ENCODE peak calls at places on chromosomes 7 and 10, in five cellular contexts. K is HL-60, X is breast epithelium, W is transverse colon, P is upper lobe of left lung. A is an unnamed sample.

GRCh38 chr7:11300231-11300630 is 326.6 kb downstream of the PHF14 start:
- DNase-seq in X (no peak), P (no peak), K (no peak), W (no peak), A (no peak)

GRCh38 chr10:59362991-59363390 is 642 bp upstream of the FAM13C start:
- DNase-seq in P (peak; percentile 64), W (peak; percentile 60), X (peak; percentile 60), K (no peak), A (peak; percentile 78)

GRCh38 chr7:41047192-41047591 is 655.7 kb downstream of the INHBA start:
- DNase-seq in K (no peak), X (no peak), W (no peak), P (no peak), A (no peak)

GRCh38 chr7:69283421-69283820 is 314.9 kb upstream of the AUTS2 start:
- DNase-seq in W (no peak), P (no peak), X (peak; percentile 30), K (no peak), A (no peak)

GRCh38 chr7:139887895-139888518 is 58.9 kb downstream of the TBXAS1 start:
- DNase-seq in W (no peak), P (no peak), K (peak; percentile 10), X (no peak), A (no peak)

GRCh38 chr7:81079736-81080135 is 160.9 kb upstream of the SEMA3C start:
- DNase-seq in K (no peak), P (no peak), X (no peak), W (no peak), A (no peak)

GRCh38 chr10:103491729-103492364 is 1.7 kb upstream of the NEURL1 start:
- DNase-seq in P (no peak), X (no peak), W (no peak), K (no peak), A (no peak)

GRCh38 chr7:23811540-23811939 is 101.5 kb downstream of the STK31 start:
- DNase-seq in X (no peak), W (no peak), K (no peak), P (no peak), A (no peak)

GRCh38 chr7:81776159-81776558 is 6.3 kb upstream of the HGF start:
- DNase-seq in P (peak; percentile 24), W (no peak), K (peak; percentile 64), X (no peak), A (no peak)

GRCh38 chr10:121813211-121813812 is 114.5 kb downstream of the ATE1 start:
- DNase-seq in P (no peak), X (no peak), W (no peak), K (no peak), A (no peak)

GRCh38 chr10:17910144-17910789 is 41.5 kb upstream of the SLC39A12 start:
- DNase-seq in X (no peak), K (peak; percentile 12), P (no peak), W (peak; percentile 44), A (peak; percentile 42)

GRCh38 chr10:16545126-16545736 is 23.6 kb upstream of the C1QL3 start:
- DNase-seq in K (no peak), P (no peak), W (no peak), X (no peak), A (no peak)

GRCh38 chr10:21399392-21400015 is 126.0 kb downstream of the SKIDA1 start:
- DNase-seq in K (no peak), P (no peak), X (no peak), W (no peak), A (peak; percentile 14)

GRCh38 chr7:105454921-105455320 is 66.2 kb upstream of the SRPK2 start:
- DNase-seq in X (no peak), W (no peak), P (no peak), K (no peak), A (peak; percentile 20)

GRCh38 chr7:128398016-128398840 is 11.6 kb downstream of the IMPDH1 start:
- DNase-seq in P (peak; percentile 63), X (no peak), W (peak; percentile 69), K (peak; percentile 39), A (peak; percentile 42)

GRCh38 chr7:151768805-151769188 is 108.1 kb downstream of the PRKAG2 start:
- DNase-seq in W (no peak), X (no peak), K (no peak), P (no peak), A (no peak)

GRCh38 chr7:159197066-159197975 is 52.7 kb upstream of the VIPR2 start:
- DNase-seq in P (no peak), X (no peak), W (peak; percentile 11), K (peak; percentile 57), A (no peak)

GRCh38 chr7:30510124-30511074 is 5.8 kb upstream of the GGCT start:
- DNase-seq in K (peak; percentile 35), W (peak; percentile 28), P (no peak), X (no peak), A (no peak)

GRCh38 chr10:74956555-74957111 is 130.2 kb downstream of the KAT6B start:
- DNase-seq in P (no peak), W (no peak), K (no peak), X (no peak), A (no peak)

GRCh38 chr7:24469118-24469517 is 104.1 kb upstream of the PALS2 start:
- DNase-seq in X (no peak), K (no peak), W (no peak), P (no peak), A (no peak)

GRCh38 chr10:78441010-78441409 is 407.3 kb downstream of the RPS24 start:
- DNase-seq in K (no peak), P (no peak), X (no peak), W (no peak), A (no peak)

GRCh38 chr10:47381427-47382379 is 2.4 kb downstream of the ZNF488 start:
- DNase-seq in W (no peak), X (no peak), P (no peak), K (no peak), A (no peak)

GRCh38 chr10:3886191-3886590 is 101.2 kb upstream of the KLF6 start:
- DNase-seq in K (no peak), W (no peak), X (no peak), P (peak; percentile 52), A (no peak)

GRCh38 chr10:68106656-68107055 is 2.6 kb upstream of the MYPN start:
- DNase-seq in W (no peak), K (no peak), X (no peak), P (no peak), A (no peak)

GRCh38 chr10:48289652-48290238 is 15.2 kb upstream of the FRMPD2 start:
- DNase-seq in W (peak; percentile 52), P (peak; percentile 42), X (peak; percentile 29), K (peak; percentile 31), A (peak; percentile 50)

GRCh38 chr10:30247704-30248103 is 101.4 kb downstream of the MTPAP start:
- DNase-seq in P (no peak), W (no peak), X (no peak), K (peak; percentile 62), A (no peak)

GRCh38 chr7:26861050-26861449 is 3.3 kb downstream of the SKAP2 start:
- DNase-seq in K (no peak), X (no peak), W (no peak), P (no peak), A (no peak)

GRCh38 chr7:26864309-26865093 is at the start of gene SKAP2:
- DNase-seq in W (peak; percentile 99), K (peak; percentile 99), P (peak; percentile 99), X (peak; percentile 99), A (peak; percentile 99)

GRCh38 chr7:26863504-26864308 is 684 bp downstream of the SKAP2 start:
- DNase-seq in X (no peak), W (no peak), P (no peak), K (peak; percentile 39), A (no peak)

GRCh38 chr7:26865094-26865388 is 651 bp upstream of the SKAP2 start:
- DNase-seq in K (no peak), X (no peak), W (no peak), P (peak; percentile 76), A (no peak)

GRCh38 chr7:26862806-26863205 is 1.6 kb downstream of the SKAP2 start:
- DNase-seq in K (no peak), X (no peak), W (no peak), P (no peak), A (no peak)
- TF ChIP-seq POLR2AphosphoS5 in K (no peak), X (no peak), W (peak; percentile 6), P (no peak), A (no peak)

GRCh38 chr10:92238586-92239098 is 52.2 kb downstream of the CPEB3 start:
- DNase-seq in X (peak; percentile 62), P (peak; percentile 75), K (no peak), W (peak; percentile 74), A (peak; percentile 75)
- H3K4me3 ChIP-seq in X (peak overlapping the region; percentile 88), P (no peak overlapping the region), K (no peak overlapping the region), W (peak overlapping the region; percentile 59), A (peak overlapping the region; percentile 63)

DNA sequence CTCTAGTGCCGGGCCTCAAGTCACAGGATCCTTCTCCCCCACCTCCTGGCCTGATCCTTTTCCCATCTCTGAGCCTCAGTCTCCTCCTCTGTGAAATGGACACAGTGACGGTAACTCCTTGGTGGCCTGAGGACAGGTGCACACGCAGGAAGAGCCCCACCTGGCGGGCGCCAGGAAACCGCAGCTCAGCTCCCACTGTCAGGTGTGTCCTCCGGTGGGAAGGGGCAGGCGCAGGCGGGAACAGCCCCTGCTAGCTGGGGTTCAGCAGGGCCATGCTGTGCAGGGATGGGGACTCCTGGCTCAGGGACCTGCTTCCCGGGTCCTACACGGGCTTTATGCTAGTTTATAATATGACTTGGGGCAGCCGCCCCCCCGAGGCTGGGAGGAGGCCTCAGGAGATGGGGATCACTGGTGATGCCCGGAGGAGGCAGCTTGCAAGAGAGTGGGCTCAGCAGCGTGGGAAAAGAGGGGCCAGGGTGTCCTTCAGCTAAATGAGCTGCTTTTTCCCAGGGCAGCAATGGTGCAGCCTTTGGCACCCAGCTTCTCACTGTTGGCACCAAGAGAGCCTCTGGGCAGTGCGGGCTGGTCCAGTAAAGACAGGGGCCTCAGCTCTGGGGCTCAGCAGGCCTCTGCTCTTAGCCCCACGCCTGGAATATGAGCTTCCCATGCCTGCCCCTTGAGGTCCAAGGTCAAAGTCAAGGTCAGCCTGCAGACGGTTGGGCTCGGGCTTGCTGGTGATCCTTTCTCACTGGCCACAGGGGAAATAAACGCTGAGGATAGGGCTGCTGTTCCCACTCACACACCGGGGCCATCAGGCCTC is 68.0 kb upstream of the FAM20C start:
- DNase-seq in W (no peak), K (no peak), X (no peak), P (no peak), A (no peak)
- TF ChIP-seq CTCF in W (no peak), K (no peak), X (no peak), P (no peak), A (no peak)

GRCh38 chr7:103797647-103798307 is 191.7 kb downstream of the RELN start:
- DNase-seq in K (no peak), X (no peak), W (no peak), P (no peak), A (no peak)

GRCh38 chr7:103809229-103809994 is 180.0 kb downstream of the RELN start:
- DNase-seq in K (no peak), X (no peak), P (no peak), W (no peak), A (no peak)

GRCh38 chr7:103805376-103805775 is 184.1 kb downstream of the RELN start:
- DNase-seq in W (no peak), X (no peak), P (no peak), K (no peak), A (no peak)

GRCh38 chr7:103799298-103799697 is 190.2 kb downstream of the RELN start:
- DNase-seq in K (no peak), W (no peak), P (no peak), X (no peak), A (no peak)

DNA sequence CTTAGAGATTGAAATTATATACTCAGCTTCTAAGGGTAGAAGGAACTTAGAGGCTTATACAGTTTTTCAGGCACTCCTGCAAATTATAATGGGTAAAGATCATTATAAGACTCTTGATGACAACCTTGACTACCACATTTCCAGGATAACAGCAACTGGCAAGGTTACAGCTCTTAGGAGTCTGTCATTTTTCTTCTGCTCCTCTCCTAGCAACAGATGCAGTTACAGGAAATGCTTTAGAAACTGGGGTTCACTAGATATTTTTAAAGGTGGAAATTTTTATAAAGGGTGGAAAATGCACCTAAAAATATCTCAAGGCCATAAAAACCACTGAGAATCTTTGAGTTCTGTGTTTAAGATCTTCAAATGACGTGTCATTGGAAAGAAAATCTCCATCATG is 185.8 kb downstream of the RELN start:
- DNase-seq in X (no peak), K (no peak), W (no peak), P (no peak), A (no peak)
- TF ChIP-seq POLR2AphosphoS5 in X (no peak), K (no peak), W (no peak), P (no peak), A (no peak)